ENCODE peak calls at places on chromosomes 5 and 9, in four cellular contexts. A is lower lobe of right lung, Z is Peyer's patch, R is heart left ventricle. B is an unnamed sample.

GRCh38 chr9:22645893-22646292 is 199.3 kb downstream of the DMRTA1 start:
- DNase-seq in Z (no peak), R (no peak), A (no peak), B (no peak)

GRCh38 chr9:123282343-123283047 is 14.1 kb upstream of the STRBP start:
- DNase-seq in R (peak; percentile 54), Z (no peak), A (no peak), B (no peak)

GRCh38 chr5:71737931-71738539 is 19.0 kb downstream of the CARTPT start:
- DNase-seq in Z (no peak), A (no peak), R (no peak), B (no peak)

GRCh38 chr5:102049517-102049916 is 246.6 kb downstream of the SLCO4C1 start:
- DNase-seq in Z (no peak), R (no peak), A (no peak), B (no peak)

GRCh38 chr5:115068239-115069086 is 101.2 kb downstream of the TRIM36 start:
- DNase-seq in Z (no peak), R (no peak), A (no peak), B (peak; percentile 3)

GRCh38 chr5:37871023-37871815 is 31.4 kb upstream of the GDNF start:
- DNase-seq in R (no peak), A (no peak), Z (no peak), B (no peak)

GRCh38 chr5:111512026-111512405 is 319 bp downstream of the STARD4 start:
- DNase-seq in R (no peak), Z (no peak), A (no peak), B (no peak)

GRCh38 chr9:137589441-137590122 is 730 bp downstream of the ZMYND19 start:
- DNase-seq in A (peak; percentile 49), Z (peak; percentile 59), R (no peak), B (peak; percentile 53)

GRCh38 chr5:90968319-90968718 is 409.7 kb downstream of the ADGRV1 start:
- DNase-seq in A (no peak), R (no peak), Z (no peak), B (no peak)

GRCh38 chr5:84298628-84299027 is 86.1 kb downstream of the EDIL3 start:
- DNase-seq in Z (no peak), A (no peak), R (no peak), B (no peak)

GRCh38 chr9:121766081-121766683 is 114.7 kb downstream of the DAB2IP start:
- DNase-seq in Z (no peak), A (no peak), R (no peak), B (no peak)

GRCh38 chr5:67272453-67273130 is 76.0 kb upstream of the CD180 start:
- DNase-seq in A (no peak), Z (no peak), R (no peak), B (no peak)

GRCh38 chr5:137036630-137037029 is 462.5 kb downstream of the SPOCK1 start:
- DNase-seq in R (no peak), A (no peak), Z (no peak), B (no peak)

GRCh38 chr5:163379298-163380155 is 57.9 kb upstream of the CCNG1 start:
- DNase-seq in R (no peak), A (no peak), Z (no peak), B (no peak)

GRCh38 chr5:177537389-177538361 is 16.7 kb downstream of the FAM193B start:
- DNase-seq in Z (no peak), A (no peak), R (no peak), B (no peak)

GRCh38 chr9:120916573-120916972 is 10.0 kb downstream of the TRAF1 start:
- DNase-seq in R (no peak), A (no peak), Z (no peak), B (no peak)

GRCh38 chr5:75320341-75320740 is 16.7 kb upstream of the HMGCR start:
- DNase-seq in Z (no peak), A (no peak), R (no peak), B (no peak)

GRCh38 chr5:84393969-84394368 is 9.3 kb upstream of the EDIL3 start:
- DNase-seq in A (no peak), Z (no peak), R (no peak), B (no peak)

GRCh38 chr5:68356216-68356615 is 140.7 kb downstream of the PIK3R1 start:
- DNase-seq in Z (no peak), A (no peak), R (no peak), B (no peak)

GRCh38 chr9:133023117-133023890 is 7.5 kb upstream of the GTF3C5 start:
- DNase-seq in Z (peak; percentile 61), A (peak; percentile 67), R (no peak), B (peak; percentile 73)

GRCh38 chr9:93119953-93120845 is 13.9 kb downstream of the NINJ1 start:
- DNase-seq in A (peak; percentile 97), Z (peak; percentile 70), R (peak; percentile 91), B (peak; percentile 87)

GRCh38 chr5:149414405-149415244 is 35.5 kb upstream of the IL17B start:
- DNase-seq in Z (no peak), R (peak; percentile 81), A (no peak), B (no peak)

DNA sequence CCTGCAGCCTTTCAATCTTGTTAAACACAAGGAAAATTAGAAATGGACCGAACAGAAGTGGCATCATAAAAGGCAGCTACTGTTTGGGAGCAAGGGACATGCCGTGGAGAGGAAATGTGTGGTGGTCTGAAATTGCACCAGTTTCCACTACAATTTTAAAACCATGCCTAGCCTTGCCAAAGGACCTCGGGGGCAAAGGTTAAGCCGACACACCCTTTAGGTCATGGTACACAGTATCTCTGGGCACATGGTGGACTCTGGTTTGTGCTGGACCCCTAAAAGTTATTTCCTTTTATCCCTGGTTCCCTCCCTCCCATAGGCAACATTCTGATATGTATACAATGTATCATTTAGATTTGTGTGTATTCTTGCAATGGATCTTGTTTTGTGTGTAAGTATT is 78.0 kb downstream of the F2RL2 start:
- DNase-seq in R (no peak), Z (no peak), A (no peak), B (no peak)
- H3K4me1 ChIP-seq in R (no peaks in the 10 kb centered on the region), Z (peaks cover 10% of the 10 kb centered on the region), A (peaks cover 51% of the 10 kb centered on the region), B (peaks cover 39% of the 10 kb centered on the region)

GRCh38 chr9:19473605-19474004 is 64.8 kb downstream of the ACER2 start:
- DNase-seq in A (no peak), Z (no peak), R (no peak), B (no peak)
- TF ChIP-seq CTCF in A (no peak), Z (no peak), R (no peak), B (no peak)

DNA sequence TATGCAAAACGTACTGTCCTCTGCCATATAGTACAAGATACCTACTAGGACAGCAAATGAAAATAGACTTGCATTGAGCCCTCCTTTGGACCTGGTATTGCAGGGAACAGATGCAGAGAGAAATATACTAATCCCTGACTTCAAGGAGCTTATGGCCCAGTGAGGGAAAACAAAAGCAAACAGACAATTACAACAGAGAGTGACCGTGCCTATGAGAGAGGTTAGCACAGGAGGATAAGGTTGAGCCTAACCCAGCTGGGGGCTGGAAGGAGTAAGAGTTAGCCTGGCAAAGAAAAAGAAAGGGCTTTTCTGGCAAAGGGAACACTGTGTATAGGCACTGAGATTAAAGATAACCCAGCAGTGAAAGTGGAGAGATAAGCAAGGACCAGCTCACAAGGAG is 5.5 kb downstream of the CDC26 start:
- DNase-seq in Z (no peak), R (no peak), A (no peak), B (no peak)
- H3K36me3 ChIP-seq in Z (no peaks in the 10 kb centered on the region), R (no peaks in the 10 kb centered on the region), A (peaks cover 78% of the 10 kb centered on the region), B (peaks cover 43% of the 10 kb centered on the region)

DNA sequence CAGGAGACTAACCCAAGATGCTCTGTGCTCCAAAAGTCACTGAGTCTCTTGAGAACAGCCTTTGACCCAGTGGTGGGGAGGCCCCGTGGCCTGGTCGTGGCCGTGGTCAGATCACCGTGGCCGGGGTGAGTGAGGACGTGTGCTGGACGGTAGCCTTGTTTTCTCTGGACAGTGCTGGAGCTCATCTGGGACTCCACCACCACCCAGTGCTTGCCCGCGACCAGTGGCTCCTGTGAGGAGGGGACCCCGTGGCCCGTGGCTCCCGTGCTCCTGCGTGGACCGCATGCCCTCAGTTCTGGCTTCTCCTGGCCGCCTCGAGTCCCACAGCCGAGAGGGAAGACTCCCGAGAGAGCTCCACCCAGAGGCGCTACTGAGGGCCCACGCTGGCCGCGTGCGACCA is 15.9 kb upstream of the NOTCH1 start:
- DNase-seq in Z (no peak), A (no peak), R (no peak), B (peak; percentile 56)
- H3K4me1 ChIP-seq in Z (peaks cover 14% of the 10 kb centered on the region), A (peaks cover 60% of the 10 kb centered on the region), R (peaks cover 44% of the 10 kb centered on the region), B (no peaks in the 10 kb centered on the region)

GRCh38 chr9:130624154-130624553 is 40.2 kb upstream of the PRDM12 start:
- DNase-seq in R (no peak), A (no peak), Z (no peak), B (no peak)
- TF ChIP-seq CTCF in R (no peak), A (no peak), Z (no peak), B (no peak)

GRCh38 chr5:72857396-72857795 is 40.9 kb downstream of the TNPO1 start:
- DNase-seq in Z (no peak), A (no peak), R (no peak), B (no peak)
- H3K36me3 ChIP-seq in Z (no peaks in the 10 kb centered on the region), A (peaks cover 52% of the 10 kb centered on the region), R (no peaks in the 10 kb centered on the region), B (no peaks in the 10 kb centered on the region)

GRCh38 chr9:95028855-95029219 is 288.7 kb downstream of the FANCC start:
- DNase-seq in R (no peak), Z (no peak), A (no peak), B (no peak)

GRCh38 chr9:95030920-95031662 is 286.4 kb downstream of the FANCC start:
- DNase-seq in A (no peak), Z (no peak), R (no peak), B (no peak)

GRCh38 chr9:95029251-95029650 is 288.3 kb downstream of the FANCC start:
- DNase-seq in R (no peak), A (no peak), Z (no peak), B (no peak)

GRCh38 chr9:95030344-95030743 is 287.2 kb downstream of the FANCC start:
- DNase-seq in R (no peak), A (no peak), Z (no peak), B (no peak)

GRCh38 chr9:95029720-95030119 is 287.8 kb downstream of the FANCC start:
- DNase-seq in A (no peak), R (no peak), Z (no peak), B (no peak)
- H3K4me1 ChIP-seq in A (peaks cover 81% of the 10 kb centered on the region), R (peaks cover 83% of the 10 kb centered on the region), Z (no peaks in the 10 kb centered on the region), B (peaks cover 99% of the 10 kb centered on the region)

GRCh38 chr5:131630963-131631350 is 4.1 kb downstream of the RAPGEF6 start:
- DNase-seq in Z (no peak), R (no peak), A (no peak), B (no peak)
- TF ChIP-seq CTCF in Z (no peak), R (no peak), A (no peak), B (no peak)

GRCh38 chr5:285991-286557 is 14.6 kb downstream of the PDCD6 start:
- DNase-seq in A (no peak), Z (no peak), R (no peak), B (no peak)
- H3K36me3 ChIP-seq in A (peaks cover 26% of the 10 kb centered on the region), Z (no peaks in the 10 kb centered on the region), R (no peaks in the 10 kb centered on the region), B (no peaks in the 10 kb centered on the region)

GRCh38 chr9:127578952-127579853 is 32.9 kb upstream of the STXBP1 start:
- DNase-seq in A (peak; percentile 93), Z (peak; percentile 88), R (peak; percentile 82), B (peak; percentile 92)

GRCh38 chr9:127574089-127574921 is 37.8 kb upstream of the STXBP1 start:
- DNase-seq in Z (no peak), A (peak; percentile 73), R (no peak), B (peak; percentile 86)

GRCh38 chr9:127578627-127578951 is 33.5 kb upstream of the STXBP1 start:
- DNase-seq in R (no peak), A (no peak), Z (no peak), B (no peak)

GRCh38 chr9:127572961-127573727 is 38.9 kb upstream of the STXBP1 start:
- DNase-seq in Z (no peak), R (no peak), A (no peak), B (peak; percentile 15)

GRCh38 chr9:127575875-127576778 is 36.0 kb upstream of the STXBP1 start:
- DNase-seq in Z (peak; percentile 68), R (no peak), A (no peak), B (no peak)
- H3K4me1 ChIP-seq in Z (peaks cover 15% of the 10 kb centered on the region), R (peaks cover 13% of the 10 kb centered on the region), A (peaks cover 79% of the 10 kb centered on the region), B (peaks cover 50% of the 10 kb centered on the region)

B was measured in pancreas.